ENCODE peak calls at places on chromosomes 5 and 9, in nine cellular contexts. K, B, C, G, M, V, L, T and P are unnamed samples. For H3K4me1, the result is how much of the 10 kb centered on the place peaks cover.

GRCh38 chr9:19689324-19690087 is 99.3 kb downstream of the SLC24A2 start:
- DNase-seq in K (no peak), B (peak), C (no peak), G (no peak), M (no peak), V (no peak), L (no peak), T (no peak), P (no peak)

GRCh38 chr9:134406366-134407122 is 80.3 kb downstream of the RXRA start:
- DNase-seq in K (no peak), B (no peak), C (no peak), G (peak), M (no peak), V (peak), L (no peak), T (no peak), P (peak)

GRCh38 chr9:18936094-18936871 is 96.7 kb downstream of the SAXO1 start:
- DNase-seq in K (no peak), B (no peak), C (no peak), G (no peak), M (no peak), V (peak), L (no peak), T (no peak), P (no peak)

GRCh38 chr5:66974256-66974655 is 222.3 kb downstream of the CD180 start:
- DNase-seq in K (no peak), B (no peak), C (no peak), G (no peak), M (no peak), V (no peak), L (no peak), T (no peak), P (no peak)

GRCh38 chr5:117107859-117108258 is 533.2 kb upstream of the SEMA6A start:
- DNase-seq in K (no peak), B (no peak), C (no peak), G (no peak), M (no peak), V (no peak), L (no peak), T (no peak), P (no peak)

GRCh38 chr9:27385606-27386005 is 88.7 kb upstream of the EQTN start:
- DNase-seq in K (no peak), B (peak), C (no peak), G (no peak), M (peak), V (no peak), L (no peak), T (peak), P (no peak)

GRCh38 chr5:137448868-137449267 is 50.3 kb downstream of the SPOCK1 start:
- DNase-seq in K (no peak), B (no peak), C (no peak), G (no peak), M (no peak), V (no peak), L (no peak), T (no peak), P (no peak)

GRCh38 chr9:71747572-71747971 is 20.7 kb downstream of the CEMIP2 start:
- DNase-seq in K (no peak), B (no peak), C (no peak), G (no peak), M (no peak), V (no peak), L (no peak), T (no peak), P (no peak)

GRCh38 chr9:18606831-18607230 is 132.9 kb downstream of the ADAMTSL1 start:
- DNase-seq in K (no peak), B (no peak), C (no peak), G (no peak), M (no peak), V (no peak), L (no peak), T (no peak), P (no peak)

GRCh38 chr5:168114444-168115017 is 176.9 kb upstream of the WWC1 start:
- DNase-seq in K (no peak), B (peak), C (no peak), G (peak), M (peak), V (peak), L (peak), T (peak), P (peak)

GRCh38 chr9:128168731-128169308 is 8.8 kb downstream of the BBLN start:
- DNase-seq in K (no peak), B (no peak), C (no peak), G (no peak), M (no peak), V (no peak), L (no peak), T (no peak), P (no peak)

GRCh38 chr9:35920004-35920658 is 10.8 kb downstream of the SPAAR start:
- DNase-seq in K (no peak), B (no peak), C (no peak), G (no peak), M (no peak), V (no peak), L (peak), T (no peak), P (no peak)

GRCh38 chr5:1656271-1656975 is 132.7 kb upstream of the LPCAT1 start:
- DNase-seq in K (no peak), B (no peak), C (peak), G (no peak), M (no peak), V (peak), L (no peak), T (no peak), P (no peak)

GRCh38 chr9:5846501-5846921 is 13.6 kb upstream of the ERMP1 start:
- DNase-seq in K (no peak), B (no peak), C (no peak), G (no peak), M (no peak), V (no peak), L (no peak), T (no peak), P (no peak)

GRCh38 chr9:23826120-23826629 is at the start of gene ELAVL2:
- DNase-seq in K (peak), B (peak), C (peak), G (peak), M (peak), V (peak), L (peak), T (peak), P (peak)

GRCh38 chr9:26955222-26955903 is 849 bp upstream of the IFT74 start:
- DNase-seq in K (no peak), B (no peak), C (no peak), G (no peak), M (no peak), V (no peak), L (no peak), T (peak), P (no peak)

GRCh38 chr5:87360132-87360531 is 52.6 kb downstream of the CCNH start:
- DNase-seq in K (no peak), B (no peak), C (no peak), G (no peak), M (no peak), V (no peak), L (no peak), T (no peak), P (no peak)

GRCh38 chr9:18928711-18929110 is 104.3 kb downstream of the SAXO1 start:
- DNase-seq in K (no peak), B (no peak), C (no peak), G (no peak), M (no peak), V (no peak), L (no peak), T (no peak), P (no peak)

GRCh38 chr5:43362725-43363435 is 49.3 kb downstream of the CCL28 start:
- DNase-seq in K (no peak), B (peak), C (no peak), G (no peak), M (no peak), V (no peak), L (no peak), T (no peak), P (no peak)

GRCh38 chr5:119279093-119279492 is 76.7 kb upstream of the TNFAIP8 start:
- DNase-seq in K (no peak), B (no peak), C (no peak), G (no peak), M (no peak), V (no peak), L (no peak), T (no peak), P (no peak)
- H3K4me1 ChIP-seq in K (under half), B (under half), C (under half), G (under half), M (under half), V (under half), L (under half), T (under half), P (under half)

DNA sequence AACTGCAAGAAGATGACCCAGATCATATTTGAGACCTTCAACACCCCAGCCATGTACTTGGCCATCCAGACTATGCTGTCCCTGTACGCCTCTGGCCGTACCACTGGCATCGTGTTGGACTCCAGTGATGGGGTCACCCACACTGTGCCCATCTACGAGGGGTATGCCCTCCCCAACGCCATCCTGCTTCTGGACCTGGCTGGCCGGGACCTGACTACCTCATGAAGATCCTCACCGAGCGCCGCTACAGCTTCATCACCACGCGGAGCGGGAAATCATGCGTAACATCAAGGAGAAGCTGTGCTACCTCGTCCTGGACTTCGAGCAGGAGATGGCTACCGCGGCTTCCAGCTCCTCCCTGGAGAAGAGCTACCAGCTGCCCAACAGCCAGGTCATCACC is 9.1 kb upstream of the TBCA start:
- DNase-seq in K (no peak), B (no peak), C (no peak), G (no peak), M (no peak), V (no peak), L (no peak), T (no peak), P (no peak)
- H3K4me1 ChIP-seq in K (under half), B (under half), C (under half), G (under half), M (under half), V (under half), L (under half), T (under half), P (under half)

DNA sequence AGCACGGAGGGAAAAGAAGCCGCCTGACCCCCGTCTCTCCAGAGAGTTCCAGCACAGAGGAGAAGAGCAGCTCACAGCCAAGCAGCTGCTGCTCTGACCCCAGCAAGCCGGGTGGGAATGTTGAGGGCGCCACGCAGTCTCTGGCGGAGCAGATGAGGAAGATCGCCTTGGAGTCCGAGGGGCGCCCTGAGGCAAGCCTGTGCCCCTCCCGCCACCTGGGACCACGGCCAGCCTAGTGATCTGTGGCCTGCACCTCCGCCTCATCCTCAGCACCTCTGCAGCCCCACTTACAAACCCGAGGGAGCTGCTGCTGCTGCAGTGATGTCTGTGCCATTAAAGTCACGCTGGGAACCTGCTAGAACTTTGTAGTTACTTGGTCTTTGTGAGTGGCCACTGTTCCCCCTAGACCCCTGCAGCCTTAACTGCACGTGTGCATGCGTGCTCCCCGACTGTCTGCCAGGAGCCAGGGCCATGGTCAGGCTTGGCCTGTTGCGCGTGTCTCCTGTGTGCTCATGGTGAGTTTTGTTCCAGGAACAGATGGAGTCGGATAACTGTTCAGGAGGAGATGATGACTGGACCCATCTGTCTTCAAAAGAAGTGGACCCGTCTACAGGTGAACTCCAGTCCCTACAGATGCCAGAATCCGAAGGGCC is 12.5 kb downstream of the SQSTM1 start:
- DNase-seq in K (no peak), B (no peak), C (no peak), G (no peak), M (no peak), V (no peak), L (no peak), T (no peak), P (no peak)
- H3K4me1 ChIP-seq in K (under half), B (under half), C (half or more), G (under half), M (under half), V (under half), L (under half), T (under half), P (under half)

DNA sequence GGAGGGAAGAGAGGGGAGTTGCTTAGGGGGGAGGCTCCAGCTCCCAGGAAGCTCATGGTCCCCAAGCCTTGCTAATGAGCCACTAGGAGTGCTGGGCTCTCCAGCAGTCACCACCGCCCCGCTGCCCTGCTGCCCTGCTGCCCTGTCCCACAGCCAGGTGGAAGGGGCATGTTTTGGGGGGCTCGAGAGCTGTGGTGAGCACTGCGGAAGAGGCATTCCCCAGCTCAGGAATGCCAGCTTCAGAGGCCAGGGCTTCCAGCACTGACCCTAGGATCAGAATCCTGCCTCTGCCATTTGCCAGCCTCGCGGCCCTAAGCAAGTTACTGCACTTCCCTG is 16.9 kb downstream of the SLC6A7 start:
- DNase-seq in K (no peak), B (no peak), C (no peak), G (no peak), M (no peak), V (no peak), L (no peak), T (no peak), P (no peak)
- H3K4me1 ChIP-seq in K (under half), B (under half), C (under half), G (under half), M (under half), V (under half), L (under half), T (under half), P (under half)

GRCh38 chr9:93192721-93193372 is 8.9 kb downstream of the WNK2 start:
- DNase-seq in K (no peak), B (no peak), C (peak), G (no peak), M (no peak), V (no peak), L (no peak), T (no peak), P (no peak)

GRCh38 chr9:93196095-93197055 is 12.4 kb downstream of the WNK2 start:
- DNase-seq in K (no peak), B (no peak), C (no peak), G (no peak), M (no peak), V (no peak), L (no peak), T (no peak), P (no peak)

GRCh38 chr9:93193373-93193725 is 9.4 kb downstream of the WNK2 start:
- DNase-seq in K (no peak), B (peak), C (peak), G (no peak), M (peak), V (no peak), L (peak), T (peak), P (no peak)

GRCh38 chr9:93194584-93194983 is 10.6 kb downstream of the WNK2 start:
- DNase-seq in K (no peak), B (no peak), C (no peak), G (no peak), M (no peak), V (no peak), L (no peak), T (peak), P (no peak)

GRCh38 chr9:93193978-93194377 is 10.0 kb downstream of the WNK2 start:
- DNase-seq in K (no peak), B (no peak), C (no peak), G (no peak), M (no peak), V (no peak), L (no peak), T (no peak), P (no peak)
- H3K4me1 ChIP-seq in K (under half), B (under half), C (under half), G (half or more), M (half or more), V (under half), L (under half), T (half or more), P (under half)

GRCh38 chr9:130030821-130031481 is 12.0 kb downstream of the FNBP1 start:
- DNase-seq in K (no peak), B (no peak), C (no peak), G (no peak), M (no peak), V (no peak), L (no peak), T (no peak), P (no peak)

GRCh38 chr9:130029591-130029990 is 13.4 kb downstream of the FNBP1 start:
- DNase-seq in K (no peak), B (no peak), C (no peak), G (no peak), M (no peak), V (no peak), L (no peak), T (no peak), P (no peak)

GRCh38 chr9:130027533-130028370 is 15.2 kb downstream of the FNBP1 start:
- DNase-seq in K (no peak), B (no peak), C (no peak), G (no peak), M (no peak), V (no peak), L (no peak), T (no peak), P (no peak)

GRCh38 chr9:130028493-130029222 is 14.3 kb downstream of the FNBP1 start:
- DNase-seq in K (no peak), B (no peak), C (no peak), G (no peak), M (no peak), V (no peak), L (peak), T (no peak), P (no peak)

DNA sequence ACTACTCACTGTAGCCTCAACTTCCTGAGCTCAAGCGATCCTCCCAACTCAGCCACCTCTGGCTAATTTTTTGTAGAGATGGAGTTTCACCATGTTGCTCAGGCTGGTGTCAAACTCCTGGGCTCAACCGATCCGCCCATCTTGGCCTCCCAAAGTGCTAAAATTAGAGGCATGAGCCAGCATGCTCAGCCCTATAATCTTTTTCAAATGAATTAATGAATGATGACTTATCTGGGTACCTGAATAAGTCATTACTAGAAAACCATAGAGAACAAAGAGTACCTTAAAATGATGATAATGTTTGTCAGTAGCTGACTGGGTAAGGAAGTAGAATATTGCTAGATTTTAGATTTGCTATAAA is 13.8 kb downstream of the FNBP1 start:
- DNase-seq in K (no peak), B (peak), C (no peak), G (no peak), M (no peak), V (no peak), L (no peak), T (no peak), P (no peak)
- H3K4me1 ChIP-seq in K (half or more), B (under half), C (half or more), G (under half), M (under half), V (under half), L (under half), T (under half), P (under half)